ENCODE peak calls at places on chromosomes 7 and 10, in six cellular contexts. One of them, this sample, is unnamed.

GRCh38 chr7:50751136-50751535 is 31.6 kb downstream of the GRB10 start:
- DNase-seq in brain microvascular endothelial cell: no peak
- DNase-seq in hepatocyte: no peak
- DNase-seq in HepG2: no peak
- DNase-seq in dorsolateral prefrontal cortex: no peak
- DNase-seq in Peyer's patch: no peak
- DNase-seq in this sample: peak; percentile 9

GRCh38 chr7:28956608-28957063 is 1.5 kb downstream of the TRIL start:
- DNase-seq in HepG2: peak; percentile 48
- DNase-seq in Peyer's patch: peak; percentile 67
- DNase-seq in hepatocyte: peak; percentile 80
- DNase-seq in dorsolateral prefrontal cortex: peak; percentile 33
- DNase-seq in brain microvascular endothelial cell: no peak
- DNase-seq in this sample: peak; percentile 74

GRCh38 chr10:27558612-27559020 is 54.5 kb downstream of the RAB18 start:
- DNase-seq in hepatocyte: peak; percentile 76
- DNase-seq in dorsolateral prefrontal cortex: peak; percentile 25
- DNase-seq in Peyer's patch: peak; percentile 66
- DNase-seq in brain microvascular endothelial cell: peak; percentile 37
- DNase-seq in HepG2: peak; percentile 68
- DNase-seq in this sample: peak; percentile 70

GRCh38 chr10:6501931-6502330 is 78.1 kb downstream of the PRKCQ start:
- DNase-seq in dorsolateral prefrontal cortex: no peak
- DNase-seq in HepG2: no peak
- DNase-seq in Peyer's patch: no peak
- DNase-seq in brain microvascular endothelial cell: no peak
- DNase-seq in hepatocyte: no peak
- DNase-seq in this sample: no peak

GRCh38 chr10:14554091-14554842 is 220.4 kb downstream of the FAM107B start:
- DNase-seq in hepatocyte: peak; percentile 41
- DNase-seq in Peyer's patch: peak; percentile 69
- DNase-seq in brain microvascular endothelial cell: no peak
- DNase-seq in dorsolateral prefrontal cortex: no peak
- DNase-seq in HepG2: no peak
- DNase-seq in this sample: no peak

GRCh38 chr7:42858570-42858969 is 53.3 kb downstream of the C7orf25 start:
- DNase-seq in brain microvascular endothelial cell: peak; percentile 20
- DNase-seq in dorsolateral prefrontal cortex: no peak
- DNase-seq in HepG2: no peak
- DNase-seq in hepatocyte: no peak
- DNase-seq in Peyer's patch: no peak
- DNase-seq in this sample: no peak

GRCh38 chr10:14074062-14074884 is 256.5 kb downstream of the FRMD4A start:
- DNase-seq in brain microvascular endothelial cell: peak; percentile 100
- DNase-seq in hepatocyte: peak; percentile 88
- DNase-seq in HepG2: peak; percentile 27
- DNase-seq in dorsolateral prefrontal cortex: no peak
- DNase-seq in Peyer's patch: peak; percentile 79
- DNase-seq in this sample: peak; percentile 28

GRCh38 chr10:104614245-104614831 is 26.8 kb upstream of the SORCS3 start:
- DNase-seq in Peyer's patch: no peak
- DNase-seq in hepatocyte: peak; percentile 17
- DNase-seq in brain microvascular endothelial cell: peak; percentile 38
- DNase-seq in HepG2: peak; percentile 17
- DNase-seq in dorsolateral prefrontal cortex: no peak
- DNase-seq in this sample: no peak

GRCh38 chr7:130814753-130815152 is 80.7 kb upstream of the KLF14 start:
- DNase-seq in HepG2: no peak
- DNase-seq in dorsolateral prefrontal cortex: no peak
- DNase-seq in hepatocyte: no peak
- DNase-seq in Peyer's patch: no peak
- DNase-seq in brain microvascular endothelial cell: peak; percentile 23
- DNase-seq in this sample: no peak

GRCh38 chr7:84021292-84021898 is 173.2 kb downstream of the SEMA3A start:
- DNase-seq in HepG2: no peak
- DNase-seq in brain microvascular endothelial cell: peak; percentile 23
- DNase-seq in Peyer's patch: no peak
- DNase-seq in dorsolateral prefrontal cortex: no peak
- DNase-seq in hepatocyte: no peak
- DNase-seq in this sample: peak; percentile 11

GRCh38 chr7:4010923-4011656 is 671.0 kb upstream of the FOXK1 start:
- DNase-seq in Peyer's patch: peak; percentile 38
- DNase-seq in dorsolateral prefrontal cortex: no peak
- DNase-seq in brain microvascular endothelial cell: no peak
- DNase-seq in hepatocyte: no peak
- DNase-seq in HepG2: no peak
- DNase-seq in this sample: no peak

GRCh38 chr7:38448076-38448475 is 174.6 kb upstream of the TARP start:
- DNase-seq in dorsolateral prefrontal cortex: no peak
- DNase-seq in brain microvascular endothelial cell: no peak
- DNase-seq in Peyer's patch: no peak
- DNase-seq in HepG2: no peak
- DNase-seq in hepatocyte: no peak
- DNase-seq in this sample: no peak

GRCh38 chr7:84113286-84113685 is 81.3 kb downstream of the SEMA3A start:
- DNase-seq in hepatocyte: no peak
- DNase-seq in brain microvascular endothelial cell: peak; percentile 3
- DNase-seq in HepG2: no peak
- DNase-seq in Peyer's patch: no peak
- DNase-seq in dorsolateral prefrontal cortex: no peak
- DNase-seq in this sample: no peak

GRCh38 chr10:79385392-79385795 is 38.1 kb downstream of the PPIF start:
- DNase-seq in hepatocyte: no peak
- DNase-seq in brain microvascular endothelial cell: no peak
- DNase-seq in HepG2: no peak
- DNase-seq in Peyer's patch: peak; percentile 36
- DNase-seq in dorsolateral prefrontal cortex: no peak
- DNase-seq in this sample: no peak

GRCh38 chr10:90945496-90946070 is 24.7 kb upstream of the ANKRD1 start:
- DNase-seq in Peyer's patch: no peak
- DNase-seq in hepatocyte: no peak
- DNase-seq in brain microvascular endothelial cell: no peak
- DNase-seq in HepG2: no peak
- DNase-seq in dorsolateral prefrontal cortex: no peak
- DNase-seq in this sample: peak; percentile 28

GRCh38 chr7:79282051-79282694 is 171.3 kb downstream of the MAGI2 start:
- DNase-seq in hepatocyte: peak; percentile 60
- DNase-seq in HepG2: no peak
- DNase-seq in brain microvascular endothelial cell: peak; percentile 71
- DNase-seq in Peyer's patch: no peak
- DNase-seq in dorsolateral prefrontal cortex: peak; percentile 25
- DNase-seq in this sample: peak; percentile 83

GRCh38 chr10:119713744-119714483 is 11.9 kb upstream of the INPP5F start:
- DNase-seq in hepatocyte: no peak
- DNase-seq in HepG2: no peak
- DNase-seq in brain microvascular endothelial cell: no peak
- DNase-seq in dorsolateral prefrontal cortex: no peak
- DNase-seq in Peyer's patch: no peak
- DNase-seq in this sample: no peak

GRCh38 chr7:2381227-2381626 is 22.2 kb upstream of the CHST12 start:
- DNase-seq in HepG2: no peak
- DNase-seq in hepatocyte: no peak
- DNase-seq in brain microvascular endothelial cell: no peak
- DNase-seq in dorsolateral prefrontal cortex: no peak
- DNase-seq in Peyer's patch: no peak
- DNase-seq in this sample: no peak

GRCh38 chr10:59678884-59679301 is 30.8 kb downstream of the SLC16A9 start:
- DNase-seq in Peyer's patch: peak; percentile 55
- DNase-seq in dorsolateral prefrontal cortex: no peak
- DNase-seq in hepatocyte: peak; percentile 14
- DNase-seq in HepG2: no peak
- DNase-seq in brain microvascular endothelial cell: no peak
- DNase-seq in this sample: no peak

GRCh38 chr7:77157446-77157845 is 35.0 kb downstream of the CCDC146 start:
- DNase-seq in Peyer's patch: no peak
- DNase-seq in brain microvascular endothelial cell: no peak
- DNase-seq in dorsolateral prefrontal cortex: no peak
- DNase-seq in HepG2: no peak
- DNase-seq in hepatocyte: no peak
- DNase-seq in this sample: peak; percentile 16

GRCh38 chr10:119395287-119396007 is 147.1 kb downstream of the RGS10 start:
- DNase-seq in Peyer's patch: peak; percentile 71
- DNase-seq in HepG2: no peak
- DNase-seq in dorsolateral prefrontal cortex: no peak
- DNase-seq in brain microvascular endothelial cell: peak; percentile 37
- DNase-seq in hepatocyte: no peak
- DNase-seq in this sample: peak; percentile 79

GRCh38 chr7:44194069-44194468 is 4.8 kb upstream of the GCK start:
- DNase-seq in dorsolateral prefrontal cortex: no peak
- DNase-seq in brain microvascular endothelial cell: peak; percentile 47
- DNase-seq in Peyer's patch: no peak
- DNase-seq in HepG2: no peak
- DNase-seq in hepatocyte: no peak
- DNase-seq in this sample: no peak
- H3K27me3 ChIP-seq in dorsolateral prefrontal cortex: no peaks in the 10 kb centered on the region
- H3K27me3 ChIP-seq in brain microvascular endothelial cell: no peaks in the 10 kb centered on the region
- H3K27me3 ChIP-seq in Peyer's patch: no peaks in the 10 kb centered on the region
- H3K27me3 ChIP-seq in HepG2: peaks cover 9% of the 10 kb centered on the region
- H3K27me3 ChIP-seq in hepatocyte: no peaks in the 10 kb centered on the region
- H3K27me3 ChIP-seq in this sample: no peaks in the 10 kb centered on the region

GRCh38 chr10:101140950-101141621 is 10.0 kb downstream of the TLX1 start:
- DNase-seq in dorsolateral prefrontal cortex: no peak
- DNase-seq in Peyer's patch: peak; percentile 31
- DNase-seq in brain microvascular endothelial cell: no peak
- DNase-seq in HepG2: no peak
- DNase-seq in hepatocyte: no peak
- DNase-seq in this sample: no peak
- H3K27me3 ChIP-seq in dorsolateral prefrontal cortex: peaks cover 87% of the 10 kb centered on the region
- H3K27me3 ChIP-seq in Peyer's patch: peaks cover 81% of the 10 kb centered on the region
- H3K27me3 ChIP-seq in brain microvascular endothelial cell: peaks cover 97% of the 10 kb centered on the region
- H3K27me3 ChIP-seq in HepG2: peaks cover 64% of the 10 kb centered on the region
- H3K27me3 ChIP-seq in hepatocyte: peaks cover 97% of the 10 kb centered on the region
- H3K27me3 ChIP-seq in this sample: peaks cover 100% of the 10 kb centered on the region

GRCh38 chr10:3981300-3981699 is 196.3 kb upstream of the KLF6 start:
- DNase-seq in brain microvascular endothelial cell: no peak
- DNase-seq in HepG2: no peak
- DNase-seq in Peyer's patch: no peak
- DNase-seq in dorsolateral prefrontal cortex: no peak
- DNase-seq in hepatocyte: no peak
- DNase-seq in this sample: no peak

GRCh38 chr10:3980139-3980538 is 195.1 kb upstream of the KLF6 start:
- DNase-seq in hepatocyte: no peak
- DNase-seq in Peyer's patch: no peak
- DNase-seq in dorsolateral prefrontal cortex: no peak
- DNase-seq in HepG2: no peak
- DNase-seq in brain microvascular endothelial cell: no peak
- DNase-seq in this sample: no peak

GRCh38 chr10:3986407-3987141 is 201.6 kb upstream of the KLF6 start:
- DNase-seq in Peyer's patch: no peak
- DNase-seq in hepatocyte: no peak
- DNase-seq in dorsolateral prefrontal cortex: no peak
- DNase-seq in HepG2: no peak
- DNase-seq in brain microvascular endothelial cell: no peak
- DNase-seq in this sample: no peak

GRCh38 chr10:3980660-3981059 is 195.7 kb upstream of the KLF6 start:
- DNase-seq in brain microvascular endothelial cell: no peak
- DNase-seq in HepG2: no peak
- DNase-seq in hepatocyte: no peak
- DNase-seq in dorsolateral prefrontal cortex: no peak
- DNase-seq in Peyer's patch: no peak
- DNase-seq in this sample: peak; percentile 32

GRCh38 chr10:3982746-3983442 is 197.9 kb upstream of the KLF6 start:
- DNase-seq in hepatocyte: no peak
- DNase-seq in Peyer's patch: no peak
- DNase-seq in dorsolateral prefrontal cortex: no peak
- DNase-seq in brain microvascular endothelial cell: no peak
- DNase-seq in HepG2: no peak
- DNase-seq in this sample: no peak
- H3K27me3 ChIP-seq in hepatocyte: no peaks in the 10 kb centered on the region
- H3K27me3 ChIP-seq in Peyer's patch: no peaks in the 10 kb centered on the region
- H3K27me3 ChIP-seq in dorsolateral prefrontal cortex: no peaks in the 10 kb centered on the region
- H3K27me3 ChIP-seq in brain microvascular endothelial cell: no peaks in the 10 kb centered on the region
- H3K27me3 ChIP-seq in HepG2: peaks cover 39% of the 10 kb centered on the region
- H3K27me3 ChIP-seq in this sample: no peaks in the 10 kb centered on the region

DNA sequence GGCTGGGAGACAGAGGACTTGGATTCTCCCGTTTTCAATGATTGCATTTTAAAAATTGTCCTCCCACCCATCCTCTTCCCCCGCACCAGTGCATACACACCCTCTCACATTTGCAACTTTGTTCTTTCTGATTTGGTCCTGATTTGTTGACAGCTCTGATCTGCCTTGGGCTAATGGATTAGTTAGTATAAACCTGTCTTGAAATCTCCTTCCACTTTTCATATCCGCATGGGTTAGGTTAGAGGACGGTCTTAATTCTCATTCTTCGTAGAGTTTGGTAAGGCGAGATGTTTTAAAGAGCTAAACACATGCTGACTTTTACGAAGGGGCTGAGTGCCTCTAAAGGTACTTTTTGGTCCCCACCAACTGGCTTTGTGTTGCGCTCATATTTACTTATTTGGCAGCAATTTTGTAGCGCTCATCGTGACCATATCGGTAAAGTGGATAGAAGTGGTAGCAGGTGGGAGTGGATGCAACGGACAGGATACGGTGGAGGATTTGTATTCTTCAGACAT is 1.1 kb downstream of the AHR start:
- DNase-seq in brain microvascular endothelial cell: no peak
- DNase-seq in dorsolateral prefrontal cortex: no peak
- DNase-seq in hepatocyte: peak; percentile 15
- DNase-seq in HepG2: no peak
- DNase-seq in Peyer's patch: peak; percentile 52
- DNase-seq in this sample: peak; percentile 55
- H3K27me3 ChIP-seq in brain microvascular endothelial cell: no peaks in the 10 kb centered on the region
- H3K27me3 ChIP-seq in dorsolateral prefrontal cortex: no peaks in the 10 kb centered on the region
- H3K27me3 ChIP-seq in hepatocyte: no peaks in the 10 kb centered on the region
- H3K27me3 ChIP-seq in HepG2: peaks cover 2% of the 10 kb centered on the region
- H3K27me3 ChIP-seq in Peyer's patch: no peaks in the 10 kb centered on the region
- H3K27me3 ChIP-seq in this sample: peaks cover 32% of the 10 kb centered on the region